ENCODE peak calls at places on chromosome 9, in five cellular contexts. C is K562, M is BE2C, D is cardiac muscle cell, K is heart left ventricle. H is an unnamed sample.

GRCh38 chr9:38639577-38639940 is 19.2 kb upstream of the ANKRD18A start:
- DNase-seq in C (no peak), M (no peak), D (no peak), K (no peak), H (no peak)

GRCh38 chr9:97880336-97880735 is 27.3 kb downstream of the FOXE1 start:
- DNase-seq in C (no peak), M (no peak), D (no peak), K (no peak), H (peak)

GRCh38 chr9:95788011-95788410 is 87.5 kb upstream of the ERCC6L2 start:
- DNase-seq in C (no peak), M (no peak), D (no peak), K (no peak), H (no peak)

GRCh38 chr9:118631956-118632355 is 737.3 kb downstream of the BRINP1 start:
- DNase-seq in C (no peak), M (no peak), D (no peak), K (no peak), H (no peak)

GRCh38 chr9:118000581-118000980 is 296.4 kb downstream of the TLR4 start:
- DNase-seq in C (no peak), M (no peak), D (no peak), K (no peak), H (no peak)

GRCh38 chr9:107727113-107727780 is 237.7 kb upstream of the KLF4 start:
- DNase-seq in C (no peak), M (no peak), D (no peak), K (no peak), H (peak)

GRCh38 chr9:21994996-21995651 is 533 bp downstream of the CDKN2B-AS1 start:
- DNase-seq in C (no peak), M (peak), D (peak), K (peak), H (peak)

GRCh38 chr9:134368571-134368970 is 42.3 kb downstream of the RXRA start:
- DNase-seq in C (no peak), M (no peak), D (no peak), K (no peak), H (no peak)

GRCh38 chr9:123335227-123335985 is 20.6 kb upstream of the CRB2 start:
- DNase-seq in C (no peak), M (no peak), D (peak), K (no peak), H (peak)

GRCh38 chr9:18689166-18689565 is 215.2 kb downstream of the ADAMTSL1 start:
- DNase-seq in C (no peak), M (no peak), D (no peak), K (no peak), H (no peak)

GRCh38 chr9:77885104-77885672 is 146.4 kb downstream of the GNAQ start:
- DNase-seq in C (no peak), M (no peak), D (no peak), K (no peak), H (no peak)

GRCh38 chr9:7549261-7549660 is 250.3 kb downstream of the DMAC1 start:
- DNase-seq in C (no peak), M (no peak), D (peak), K (peak), H (no peak)

GRCh38 chr9:126482361-126483044 is 131.2 kb upstream of the LMX1B start:
- DNase-seq in C (peak), M (peak), D (peak), K (no peak), H (peak)

GRCh38 chr9:137972988-137973470 is 95.4 kb downstream of the CACNA1B start:
- DNase-seq in C (no peak), M (no peak), D (no peak), K (no peak), H (no peak)

GRCh38 chr9:131468031-131468430 is 34.7 kb upstream of the POMT1 start:
- DNase-seq in C (no peak), M (no peak), D (no peak), K (no peak), H (no peak)

GRCh38 chr9:129495422-129496186 is 125.3 kb downstream of the C9orf50 start:
- DNase-seq in C (peak), M (peak), D (peak), K (peak), H (peak)

GRCh38 chr9:107102011-107102410 is 181.1 kb upstream of the RAD23B start:
- DNase-seq in C (no peak), M (no peak), D (no peak), K (no peak), H (no peak)

GRCh38 chr9:20199111-20199510 is 410.3 kb upstream of the SLC24A2 start:
- DNase-seq in C (no peak), M (no peak), D (no peak), K (no peak), H (no peak)

GRCh38 chr9:5459289-5459829 is 9.0 kb downstream of the CD274 start:
- DNase-seq in C (no peak), M (no peak), D (no peak), K (no peak), H (peak)

GRCh38 chr9:73079326-73079725 is 72.3 kb upstream of the ANXA1 start:
- DNase-seq in C (no peak), M (no peak), D (no peak), K (no peak), H (no peak)

GRCh38 chr9:98010450-98010849 is 27.3 kb downstream of the ANP32B start:
- DNase-seq in C (peak), M (no peak), D (no peak), K (no peak), H (peak)

GRCh38 chr9:131591845-131592208 is 46.5 kb downstream of the PRRT1B start:
- DNase-seq in C (no peak), M (no peak), D (no peak), K (no peak), H (no peak)

GRCh38 chr9:95085036-95085770 is 232.3 kb downstream of the FANCC start:
- DNase-seq in C (no peak), M (no peak), D (no peak), K (no peak), H (no peak)

GRCh38 chr9:27888661-27889295 is 315.5 kb upstream of the C9orf72 start:
- DNase-seq in C (peak), M (peak), D (no peak), K (no peak), H (peak)

GRCh38 chr9:84296146-84296843 is 44.3 kb downstream of the SLC28A3 start:
- DNase-seq in C (no peak), M (no peak), D (no peak), K (no peak), H (peak)

GRCh38 chr9:18122156-18122555 is 351.8 kb upstream of the ADAMTSL1 start:
- DNase-seq in C (no peak), M (no peak), D (no peak), K (no peak), H (peak)

GRCh38 chr9:110919609-110920008 is 118.7 kb downstream of the LPAR1 start:
- DNase-seq in C (no peak), M (no peak), D (no peak), K (no peak), H (peak)

GRCh38 chr9:110923601-110924000 is 114.7 kb downstream of the LPAR1 start:
- DNase-seq in C (no peak), M (no peak), D (no peak), K (no peak), H (no peak)

GRCh38 chr9:110919055-110919445 is 119.2 kb downstream of the LPAR1 start:
- DNase-seq in C (no peak), M (no peak), D (no peak), K (no peak), H (no peak)

GRCh38 chr9:110921705-110922104 is 116.6 kb downstream of the LPAR1 start:
- DNase-seq in C (no peak), M (no peak), D (no peak), K (no peak), H (no peak)

DNA sequence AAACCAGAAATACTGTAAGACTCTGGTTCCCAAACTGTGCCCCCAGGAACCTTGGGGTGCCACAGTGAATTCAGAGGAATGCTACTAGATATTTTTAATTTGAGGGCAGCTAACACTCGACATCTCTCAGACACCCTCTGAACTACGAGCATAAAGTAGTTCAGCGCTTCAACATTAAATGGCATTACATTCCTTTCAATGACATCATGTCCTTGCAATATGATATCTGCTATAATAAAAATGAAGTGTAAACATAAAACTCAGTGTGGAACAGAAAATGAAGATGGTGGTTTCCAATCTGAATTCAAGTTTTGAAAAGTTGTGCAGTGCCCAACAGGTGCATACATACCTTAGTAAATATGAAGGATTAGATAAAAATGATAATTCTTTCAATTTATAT is 116.1 kb downstream of the LPAR1 start:
- DNase-seq in C (no peak), M (no peak), D (no peak), K (no peak), H (no peak)
- H3K4me3 ChIP-seq in C (no peak), M (no peak), D (no peak), K (no peak), H (no peak)

GRCh38 chr9:78963911-78964310 is 607.9 kb upstream of the TLE4 start:
- DNase-seq in C (no peak), M (no peak), D (no peak), K (no peak), H (no peak)

GRCh38 chr9:78962186-78962585 is 609.6 kb upstream of the TLE4 start:
- DNase-seq in C (no peak), M (no peak), D (no peak), K (no peak), H (no peak)

GRCh38 chr9:78954286-78954685 is 617.5 kb upstream of the TLE4 start:
- DNase-seq in C (no peak), M (no peak), D (no peak), K (no peak), H (no peak)

DNA sequence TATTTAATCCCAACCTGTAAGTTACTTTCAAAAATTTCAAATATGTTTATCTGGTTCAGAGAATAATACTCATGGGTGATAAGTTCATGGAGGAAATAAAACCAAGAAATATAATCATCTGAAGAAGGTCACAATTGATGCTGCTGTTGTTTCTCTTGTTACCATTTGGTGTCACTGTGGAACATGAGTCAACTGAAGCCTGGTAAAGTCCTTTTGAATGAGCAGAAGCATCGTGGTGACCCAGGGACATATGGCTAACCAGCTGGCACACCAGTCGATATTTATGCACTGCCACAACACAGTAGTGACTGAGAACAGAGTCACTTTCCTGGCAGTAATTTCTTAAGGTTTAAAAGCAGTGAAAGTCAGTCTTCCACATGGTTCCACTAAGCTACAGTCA is 612.9 kb upstream of the TLE4 start:
- DNase-seq in C (no peak), M (peak), D (no peak), K (no peak), H (no peak)
- TF ChIP-seq CTCF in C (no peak), M (peak), D (no peak), K (no peak), H (peak)

GRCh38 chr9:136372006-136372405 is 1.5 kb downstream of the CARD9 start:
- DNase-seq in C (no peak), M (no peak), D (no peak), K (no peak), H (no peak)

GRCh38 chr9:136374183-136374575 is 710 bp upstream of the CARD9 start:
- DNase-seq in C (no peak), M (no peak), D (no peak), K (no peak), H (no peak)

GRCh38 chr9:136373300-136374182 is at the start of gene CARD9:
- DNase-seq in C (peak), M (peak), D (no peak), K (no peak), H (no peak)

GRCh38 chr9:136370687-136371530 is 2.6 kb downstream of the CARD9 start:
- DNase-seq in C (no peak), M (no peak), D (no peak), K (no peak), H (no peak)

DNA sequence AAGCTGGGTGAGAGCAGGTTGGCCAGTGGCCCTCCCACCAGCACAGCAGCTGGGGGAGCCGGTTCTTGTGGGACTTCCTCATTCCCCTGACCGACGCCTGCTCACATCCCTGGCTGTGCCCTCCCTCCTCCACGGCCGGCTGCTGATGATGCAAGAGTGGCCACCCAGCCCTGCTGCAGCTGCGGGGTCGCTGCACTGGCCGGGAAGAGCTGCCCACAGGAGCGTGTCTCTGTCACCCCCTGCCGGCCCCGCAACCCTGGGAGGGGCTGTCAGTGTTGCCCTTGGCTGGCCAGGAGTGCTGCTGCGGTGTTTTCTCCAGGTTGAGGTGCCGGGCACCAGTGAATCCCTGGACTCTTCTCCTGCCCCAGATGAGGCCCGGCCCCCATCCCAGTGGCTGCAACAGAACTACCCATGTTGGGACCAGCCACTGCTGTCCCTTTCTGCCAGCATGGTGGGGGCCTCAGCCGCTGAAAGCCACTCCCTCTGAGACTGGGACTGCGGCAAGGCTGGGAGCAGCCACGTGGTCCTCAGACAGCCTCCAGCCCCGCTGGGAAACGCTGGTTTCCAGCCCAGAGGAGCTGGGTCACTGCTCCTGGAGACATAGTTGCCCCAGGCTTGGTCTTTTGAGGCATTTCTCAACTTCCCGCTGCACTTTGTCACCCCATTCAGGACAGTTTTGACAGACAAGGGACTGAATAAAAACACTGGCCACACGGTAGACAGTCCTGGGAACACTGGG is 739 bp downstream of the CARD9 start:
- DNase-seq in C (peak), M (peak), D (peak), K (peak), H (peak)
- H3K4me3 ChIP-seq in C (peak), M (peak), D (no peak), K (no peak), H (no peak)

DNA sequence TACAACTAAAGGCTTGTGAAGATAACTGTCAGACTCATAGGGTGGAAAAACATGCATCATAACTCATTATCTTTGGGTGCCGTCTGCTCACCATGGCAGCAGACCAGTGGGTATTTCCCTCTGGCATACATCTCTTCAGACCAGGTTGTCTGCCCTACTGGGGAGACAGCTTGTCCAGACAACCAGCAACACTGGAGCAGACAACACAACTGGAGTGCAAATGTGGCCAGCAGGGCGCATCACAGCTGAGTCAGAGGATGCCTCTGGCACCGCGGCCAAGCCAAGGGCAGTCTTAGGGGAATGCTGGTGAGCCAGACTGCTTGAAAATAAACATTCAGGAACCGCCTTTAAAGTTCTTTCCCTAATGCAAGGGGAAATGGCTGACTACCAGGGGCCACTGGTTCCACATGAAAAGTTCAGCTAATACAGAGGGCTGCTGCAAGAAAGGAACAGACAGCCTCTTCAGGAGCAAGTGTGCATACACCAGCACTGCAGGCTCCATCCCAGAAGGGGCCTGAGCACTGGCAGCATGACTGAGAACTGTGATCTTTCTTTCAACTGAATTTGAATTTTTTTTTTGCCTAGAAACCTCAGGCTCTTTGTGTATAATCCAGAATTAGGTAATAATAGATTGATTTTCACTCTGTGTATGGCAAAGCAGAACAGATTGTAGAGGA is 77.3 kb downstream of the MAMDC2 start:
- DNase-seq in C (no peak), M (peak), D (no peak), K (no peak), H (peak)
- TF ChIP-seq CTCF in C (no peak), M (peak), D (peak), K (peak), H (peak)

DNA sequence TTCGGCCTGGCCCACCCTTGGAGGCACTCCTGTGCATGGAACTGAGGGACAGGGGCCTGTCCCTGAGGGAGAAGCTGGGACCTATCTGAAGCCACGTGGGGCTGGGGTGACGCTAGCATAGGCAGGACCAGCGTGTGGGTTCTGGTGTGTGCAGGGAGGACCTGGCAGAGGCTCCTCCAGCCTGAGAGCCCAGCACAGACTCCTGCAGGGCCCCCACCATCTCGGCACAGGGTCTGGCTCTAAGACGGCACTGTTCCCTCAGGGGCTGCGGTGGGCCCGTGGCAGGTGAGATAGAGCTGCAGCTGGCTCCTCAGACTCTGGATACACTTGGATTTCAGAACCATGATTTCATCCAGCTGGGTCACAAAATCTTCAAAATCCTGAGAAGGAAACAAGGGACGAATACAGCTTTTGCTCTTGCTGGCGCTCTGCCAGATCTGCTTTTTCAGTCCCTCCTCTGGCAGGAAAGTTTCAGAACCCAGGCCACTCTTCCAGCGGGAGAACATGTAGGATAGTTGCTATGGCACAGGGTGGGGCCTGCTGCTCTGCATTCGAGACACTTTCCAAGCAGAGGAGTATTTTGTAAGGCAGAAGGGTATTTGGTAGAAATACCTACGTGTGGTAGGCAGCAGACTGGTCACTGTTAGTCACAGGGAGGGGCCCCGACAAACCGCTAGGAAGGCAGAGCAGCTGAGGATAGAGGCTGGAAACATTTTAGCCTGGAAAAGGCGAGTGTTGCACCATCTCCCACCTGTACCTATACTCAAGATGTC is 74.7 kb downstream of the KIF24 start:
- DNase-seq in C (no peak), M (peak), D (no peak), K (no peak), H (peak)
- H3K4me3 ChIP-seq in C (no peak), M (no peak), D (no peak), K (no peak), H (no peak)

H was measured in fibroblast of pulmonary artery.